ENCODE peak calls at places on chromosome 6, in eight cellular contexts. F is spleen, X is OCI-LY7, J is WTC11, Y is H1, W is GM12865, A is uterus, N is thoracic aorta. V is an unnamed sample.

GRCh38 chr6:48766349-48766748 is 655.4 kb upstream of the PTCHD4 start:
- DNase-seq in F (no peak), W (no peak), N (no peak), X (no peak), Y (no peak), J (no peak), A (no peak), V (no peak)

GRCh38 chr6:121430514-121431460 is 4.7 kb upstream of the GJA1 start:
- DNase-seq in Y (no peak), F (no peak), A (no peak), X (no peak), N (no peak), W (no peak), J (no peak), V (no peak)

GRCh38 chr6:11271228-11271627 is 38.8 kb upstream of the NEDD9 start:
- DNase-seq in F (no peak), Y (no peak), A (no peak), J (no peak), W (no peak), N (no peak), X (no peak), V (no peak)

GRCh38 chr6:166068768-166069167 is 98.9 kb downstream of the TBXT start:
- DNase-seq in Y (no peak), F (no peak), J (no peak), N (no peak), X (no peak), A (no peak), W (no peak), V (no peak)

GRCh38 chr6:159107451-159108260 is 61.5 kb upstream of the FNDC1 start:
- DNase-seq in A (no peak), F (peak), Y (peak), W (peak), N (no peak), J (no peak), X (peak), V (no peak)

GRCh38 chr6:100202417-100203194 is 208.6 kb upstream of the MCHR2 start:
- DNase-seq in N (no peak), A (no peak), J (no peak), W (no peak), F (no peak), X (no peak), Y (no peak), V (no peak)

GRCh38 chr6:51028271-51028670 is 209.6 kb downstream of the TFAP2B start:
- DNase-seq in Y (no peak), X (no peak), A (no peak), W (no peak), F (no peak), J (no peak), N (no peak), V (no peak)

GRCh38 chr6:123529843-123530242 is 106.9 kb downstream of the TRDN start:
- DNase-seq in A (no peak), J (no peak), N (no peak), W (no peak), Y (no peak), F (no peak), X (no peak), V (no peak)

GRCh38 chr6:53359843-53360834 is 11.4 kb upstream of the ELOVL5 start:
- DNase-seq in F (no peak), W (peak), J (no peak), A (no peak), Y (no peak), N (no peak), X (peak), V (no peak)

GRCh38 chr6:90155114-90155513 is 141.5 kb downstream of the BACH2 start:
- DNase-seq in J (no peak), W (no peak), Y (no peak), X (no peak), N (no peak), A (no peak), F (no peak), V (no peak)

GRCh38 chr6:40720375-40720748 is 133.2 kb upstream of the LRFN2 start:
- DNase-seq in J (no peak), X (no peak), N (no peak), A (no peak), W (peak), F (no peak), Y (no peak), V (no peak)

GRCh38 chr6:9116026-9116425 is 680.7 kb upstream of the SLC35B3 start:
- DNase-seq in J (no peak), X (no peak), N (no peak), A (no peak), F (no peak), Y (no peak), W (no peak), V (no peak)

GRCh38 chr6:85498596-85499258 is 48.8 kb downstream of the NT5E start:
- DNase-seq in W (no peak), A (no peak), X (no peak), N (no peak), J (no peak), F (no peak), Y (no peak), V (no peak)

GRCh38 chr6:42345696-42346416 is 105.9 kb downstream of the TRERF1 start:
- DNase-seq in Y (no peak), X (no peak), N (no peak), W (no peak), J (no peak), F (no peak), A (no peak), V (no peak)

GRCh38 chr6:54282186-54282585 is 26.1 kb upstream of the TINAG start:
- DNase-seq in A (no peak), X (no peak), N (no peak), W (no peak), J (no peak), F (no peak), Y (no peak), V (no peak)

GRCh38 chr6:105784179-105784578 is 302.0 kb upstream of the PRDM1 start:
- DNase-seq in W (no peak), X (no peak), N (no peak), Y (no peak), A (no peak), J (no peak), F (no peak), V (no peak)

GRCh38 chr6:82957171-82957894 is 108.3 kb downstream of the UBE3D start:
- DNase-seq in N (no peak), Y (no peak), A (no peak), J (no peak), W (no peak), X (peak), F (no peak), V (no peak)

GRCh38 chr6:107769053-107769658 is 55.0 kb downstream of the SCML4 start:
- DNase-seq in W (no peak), J (no peak), N (no peak), Y (no peak), F (no peak), A (no peak), X (no peak), V (no peak)
- TF ChIP-seq CTCF in W (no peak), J (no peak), N (no peak), Y (no peak), F (no peak), A (no peak), X (no peak), V (no peak)

DNA sequence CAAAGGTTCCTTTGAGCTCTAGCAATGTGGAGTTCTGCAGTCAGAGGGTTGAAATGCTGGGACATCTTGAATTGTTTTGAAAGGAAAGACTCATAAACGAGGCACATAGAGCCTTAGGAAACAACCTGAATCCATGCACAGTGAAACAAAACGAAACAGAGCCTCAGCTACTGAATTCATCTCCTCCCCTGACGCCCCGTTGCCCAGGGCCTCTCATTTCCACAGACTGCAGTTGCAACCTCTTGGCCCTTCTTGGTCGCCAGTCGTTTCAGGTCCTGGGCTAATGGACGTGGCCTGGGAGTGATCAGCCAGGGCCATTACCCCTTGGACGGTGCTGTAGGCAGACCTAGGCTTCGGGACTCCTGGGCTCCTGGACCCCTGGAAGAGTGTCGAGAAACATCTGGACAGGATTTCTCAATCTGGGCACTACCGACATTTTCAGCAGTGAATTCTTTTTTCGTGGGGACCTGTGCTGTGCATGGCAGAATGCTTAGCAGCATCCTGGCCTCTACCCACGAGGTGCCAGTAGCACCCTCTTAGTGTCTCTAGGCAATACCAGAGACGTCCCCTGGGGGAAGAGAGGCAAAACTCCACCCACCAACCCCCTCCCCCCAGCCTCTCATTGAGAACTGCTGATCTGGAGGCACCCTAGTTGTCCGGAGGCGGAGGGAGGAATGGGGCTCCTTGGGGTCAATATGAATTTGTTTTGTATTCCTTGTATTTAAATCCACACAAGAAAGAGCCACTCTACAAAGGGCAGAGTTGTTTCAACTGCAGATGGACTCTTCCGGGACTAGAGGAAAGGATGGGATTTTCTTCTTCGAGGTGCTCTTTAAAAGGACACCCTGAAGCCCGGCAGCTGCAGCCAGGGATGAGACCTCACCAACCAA is 50.2 kb downstream of the TMEM242 start:
- DNase-seq in N (no peak), F (peak), X (peak), A (no peak), W (peak), Y (no peak), J (peak), V (no peak)
- TF ChIP-seq CTCF in N (peak), F (no peak), X (no peak), A (no peak), W (no peak), Y (no peak), J (no peak), V (no peak)

GRCh38 chr6:157019115-157019628 is 242.0 kb downstream of the ARID1B start:
- DNase-seq in W (peak), X (peak), A (no peak), J (no peak), F (no peak), N (no peak), Y (no peak), V (no peak)
- TF ChIP-seq CTCF in W (peak), X (peak), A (no peak), J (no peak), F (no peak), N (no peak), Y (no peak), V (no peak)

DNA sequence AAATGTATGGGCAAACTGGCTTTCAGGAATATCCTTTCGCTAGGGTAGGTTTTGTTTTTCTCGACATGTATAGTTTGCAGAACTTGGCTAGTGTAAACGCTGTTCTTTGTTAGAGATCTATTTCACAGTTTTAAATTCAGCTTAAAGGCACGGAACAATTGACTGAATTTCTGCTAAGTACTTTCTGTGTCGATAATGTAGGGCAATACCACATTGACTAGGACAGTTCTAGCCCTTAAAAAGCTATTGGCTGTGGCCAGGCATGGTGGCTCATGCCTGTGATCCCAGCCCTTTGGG is 92.8 kb downstream of the CEP57L1 start:
- DNase-seq in J (no peak), N (no peak), X (no peak), W (no peak), Y (no peak), F (no peak), A (no peak), V (no peak)
- TF ChIP-seq CTCF in J (no peak), N (no peak), X (peak), W (no peak), Y (no peak), F (no peak), A (no peak), V (no peak)

GRCh38 chr6:26520088-26520839 is 17.9 kb upstream of the HMGN4 start:
- DNase-seq in Y (no peak), W (no peak), A (peak), J (peak), N (no peak), X (no peak), F (no peak), V (peak)

GRCh38 chr6:26521485-26522391 is 16.4 kb upstream of the HMGN4 start:
- DNase-seq in Y (peak), J (peak), N (peak), X (peak), A (peak), F (peak), W (peak), V (peak)

GRCh38 chr6:26524722-26525360 is 13.3 kb upstream of the HMGN4 start:
- DNase-seq in A (no peak), X (no peak), J (no peak), N (no peak), Y (no peak), W (no peak), F (no peak), V (no peak)

GRCh38 chr6:26519359-26519758 is 18.8 kb upstream of the HMGN4 start:
- DNase-seq in F (no peak), Y (no peak), X (no peak), J (no peak), N (no peak), A (no peak), W (no peak), V (no peak)

DNA sequence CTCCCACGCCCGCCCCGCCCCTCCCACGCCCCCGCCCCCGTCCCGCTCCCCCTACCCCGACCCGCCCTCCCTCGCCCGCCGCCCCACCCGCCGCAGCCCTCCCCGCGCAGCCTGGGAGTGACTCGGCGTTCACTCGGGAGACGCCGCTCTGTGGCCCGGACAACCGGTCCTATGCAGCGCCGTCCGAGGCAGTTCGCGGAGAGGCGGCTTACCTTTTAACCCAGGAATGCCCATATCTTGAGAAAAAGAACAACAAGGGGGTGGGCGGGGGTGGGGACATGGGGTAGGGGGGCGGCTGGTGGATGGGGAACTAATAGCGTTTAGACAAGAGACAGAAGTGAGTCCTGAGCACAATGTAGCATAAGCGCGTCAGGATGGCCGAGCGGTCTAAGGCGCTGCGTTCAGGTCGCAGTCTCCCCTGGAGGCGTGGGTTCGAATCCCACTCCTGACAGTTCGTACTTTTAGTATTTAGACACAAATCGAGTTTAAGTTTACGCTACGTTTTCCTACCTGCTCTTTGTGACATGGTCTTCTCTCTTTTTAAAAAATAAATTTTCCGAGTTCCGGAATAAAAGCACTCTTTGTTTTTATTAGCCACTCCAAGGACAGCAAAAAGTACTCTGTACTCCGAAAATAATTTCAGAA is 17.2 kb upstream of the HMGN4 start:
- DNase-seq in X (peak), J (peak), W (peak), A (peak), Y (peak), N (peak), F (peak), V (peak)
- TF ChIP-seq CTCF in X (no peak), J (no peak), W (no peak), A (no peak), Y (no peak), N (no peak), F (no peak), V (no peak)

DNA sequence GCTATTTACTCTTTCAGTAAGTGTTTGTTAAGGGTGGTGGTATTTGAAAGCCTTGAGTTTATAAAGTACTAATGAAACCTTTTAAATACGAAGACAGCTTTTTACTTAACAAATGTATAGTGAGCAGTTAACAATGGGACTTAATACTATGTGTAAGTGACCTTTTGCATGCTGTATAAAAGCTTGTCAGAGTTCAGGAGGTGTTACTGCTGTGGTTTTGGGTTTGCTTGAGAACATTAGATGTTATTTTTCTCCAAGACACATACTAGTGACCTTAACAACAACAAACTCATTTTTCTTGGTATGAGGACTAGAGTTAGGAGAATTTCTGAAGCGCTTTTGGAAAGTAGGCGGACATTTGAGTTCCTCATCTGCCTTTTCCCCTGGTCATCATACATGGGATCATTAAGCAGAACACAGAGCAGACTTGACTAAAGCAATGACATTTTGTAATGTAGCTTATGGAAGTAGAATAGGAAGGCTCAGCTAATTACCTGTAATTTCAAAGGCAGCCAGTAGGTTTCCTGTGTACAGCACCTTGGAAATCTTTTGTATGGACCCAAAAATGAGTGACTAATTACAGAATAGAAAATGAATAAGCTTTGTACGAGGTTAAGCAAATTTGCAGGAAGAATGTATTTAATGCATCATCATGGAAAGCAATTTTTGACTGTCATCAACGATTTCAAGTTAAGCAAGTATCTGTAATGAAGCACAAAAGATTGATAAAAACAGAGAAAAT is 14.1 kb downstream of the CDYL start:
- DNase-seq in X (peak), A (no peak), F (no peak), Y (no peak), N (no peak), W (no peak), J (no peak), V (no peak)
- TF ChIP-seq CTCF in X (peak), A (no peak), F (no peak), Y (no peak), N (no peak), W (peak), J (peak), V (no peak)

GRCh38 chr6:43849844-43850243 is 79.8 kb downstream of the VEGFA start:
- DNase-seq in J (no peak), N (no peak), X (no peak), Y (no peak), A (no peak), W (no peak), F (no peak), V (no peak)

GRCh38 chr6:43853066-43853650 is 83.1 kb downstream of the VEGFA start:
- DNase-seq in X (no peak), A (no peak), N (no peak), W (no peak), F (no peak), Y (no peak), J (no peak), V (no peak)

GRCh38 chr6:43852350-43852864 is 82.4 kb downstream of the VEGFA start:
- DNase-seq in X (no peak), J (no peak), W (no peak), N (no peak), Y (no peak), A (no peak), F (no peak), V (no peak)

GRCh38 chr6:43850314-43851203 is 80.5 kb downstream of the VEGFA start:
- DNase-seq in N (no peak), A (no peak), J (no peak), X (no peak), Y (no peak), F (no peak), W (no peak), V (peak)

DNA sequence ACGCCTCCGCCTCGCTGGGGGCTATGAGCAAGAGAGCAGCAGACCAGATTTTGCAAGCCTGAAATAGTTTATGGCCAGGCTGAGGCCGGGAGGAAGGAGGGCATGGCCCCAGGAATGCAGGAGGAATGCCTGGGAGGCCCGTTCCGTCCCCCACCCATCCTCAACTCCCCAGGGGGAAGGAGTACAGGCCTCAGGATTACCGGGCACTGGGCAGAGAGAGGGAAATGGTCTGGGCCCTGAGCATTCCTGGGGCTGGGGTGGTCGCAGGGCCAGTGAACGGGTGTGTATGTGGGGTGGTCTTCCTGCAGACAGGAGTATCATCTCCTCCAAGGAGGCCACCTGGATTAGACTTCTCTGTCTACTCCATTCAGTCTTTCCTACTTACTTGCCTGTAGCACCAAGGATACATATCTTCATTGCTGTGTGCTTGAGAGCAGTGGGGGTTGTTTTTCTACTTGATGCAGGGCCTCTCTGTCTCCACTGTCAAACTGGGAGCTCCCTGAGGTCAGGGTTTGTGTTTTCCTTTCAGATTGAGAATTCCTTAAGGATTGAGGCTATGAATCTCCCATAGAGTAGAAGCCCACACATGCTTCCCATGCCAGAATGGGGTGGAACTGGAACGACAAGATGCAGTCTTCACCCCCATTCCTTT is 81.3 kb downstream of the VEGFA start:
- DNase-seq in X (no peak), Y (no peak), A (no peak), N (no peak), F (no peak), J (no peak), W (no peak), V (peak)
- TF ChIP-seq CTCF in X (no peak), Y (no peak), A (no peak), N (no peak), F (no peak), J (no peak), W (no peak), V (no peak)

GRCh38 chr6:15642276-15642675 is 20.6 kb downstream of the DTNBP1 start:
- DNase-seq in N (no peak), X (peak), J (peak), Y (peak), A (no peak), F (no peak), W (peak), V (no peak)
- TF ChIP-seq CTCF in N (no peak), X (peak), J (peak), Y (peak), A (no peak), F (no peak), W (peak), V (no peak)